ENCODE peak calls at places on chromosomes 13 and 19, in five cellular contexts. Y, J, E, B and R are unnamed samples.

GRCh38 chr19:55257461-55258411 is 1.1 kb downstream of the PPP6R1 start:
- DNase-seq in B (peak), E (no peak), J (no peak), Y (no peak), R (peak)

GRCh38 chr19:43525836-43526771 is 897 bp downstream of the ETHE1 start:
- DNase-seq in Y (no peak), E (no peak), J (peak), B (peak), R (peak)

GRCh38 chr13:21208755-21209154 is 32.3 kb downstream of the MRPL57 start:
- DNase-seq in Y (peak), J (no peak), B (no peak), E (no peak), R (no peak)

GRCh38 chr13:49759503-49759902 is 33.0 kb downstream of the KPNA3 start:
- DNase-seq in E (no peak), J (no peak), Y (no peak), B (no peak), R (no peak)

GRCh38 chr13:27338816-27339215 is 68.2 kb downstream of the RASL11A start:
- DNase-seq in E (no peak), B (no peak), Y (no peak), J (peak), R (no peak)

GRCh38 chr13:40477623-40478608 is 188.5 kb downstream of the FOXO1 start:
- DNase-seq in J (no peak), E (no peak), Y (peak), B (no peak), R (no peak)

GRCh38 chr19:2627855-2628254 is 74.6 kb downstream of the GNG7 start:
- DNase-seq in B (no peak), J (no peak), E (no peak), Y (peak), R (no peak)

GRCh38 chr19:35171730-35172129 is 17.2 kb downstream of the FXYD5 start:
- DNase-seq in J (no peak), Y (no peak), E (no peak), B (no peak), R (no peak)

GRCh38 chr13:73000027-73000674 is 58.7 kb upstream of the KLF5 start:
- DNase-seq in Y (no peak), B (no peak), J (no peak), E (no peak), R (no peak)

GRCh38 chr19:40799558-40800338 is 757 bp downstream of the EGLN2 start:
- DNase-seq in B (peak), J (no peak), Y (no peak), E (peak), R (peak)

GRCh38 chr19:10431943-10432735 is 11.8 kb downstream of the PDE4A start:
- DNase-seq in Y (no peak), J (peak), E (no peak), B (peak), R (peak)

GRCh38 chr19:2820112-2820702 is 539 bp downstream of the ZNF554 start:
- DNase-seq in E (peak), J (peak), Y (no peak), B (no peak), R (no peak)

GRCh38 chr13:22800726-22801401 is 379.9 kb upstream of the SGCG start:
- DNase-seq in B (no peak), J (no peak), E (no peak), Y (peak), R (no peak)

GRCh38 chr19:35169226-35169995 is 14.9 kb downstream of the FXYD5 start:
- DNase-seq in B (no peak), J (peak), E (no peak), Y (no peak), R (no peak)

GRCh38 chr19:29259153-29259552 is 46.2 kb upstream of the UQCRFS1 start:
- DNase-seq in E (no peak), J (peak), Y (no peak), B (no peak), R (no peak)

GRCh38 chr19:48170817-48171347 is 402 bp downstream of the ZSWIM9 start:
- DNase-seq in B (peak), Y (no peak), E (no peak), J (peak), R (no peak)

GRCh38 chr13:44257806-44258205 is 115.8 kb upstream of the SERP2 start:
- DNase-seq in J (no peak), E (no peak), Y (no peak), B (no peak), R (no peak)

GRCh38 chr13:77139311-77139710 is 112.4 kb upstream of the FBXL3 start:
- DNase-seq in Y (peak), E (no peak), B (no peak), J (no peak), R (no peak)
- TF ChIP-seq CTCF in Y (no peak), E (no peak), B (no peak), J (no peak), R (no peak)

GRCh38 chr19:50723735-50724521 is 764 bp downstream of the CLEC11A start:
- DNase-seq in J (no peak), B (no peak), Y (no peak), E (no peak), R (no peak)

GRCh38 chr19:50725218-50725931 is 2.2 kb downstream of the CLEC11A start:
- DNase-seq in E (no peak), Y (no peak), J (no peak), B (no peak), R (no peak)

GRCh38 chr19:50725932-50726230 is 2.7 kb downstream of the CLEC11A start:
- DNase-seq in J (no peak), Y (no peak), B (peak), E (no peak), R (no peak)

GRCh38 chr19:50723069-50723468 is at the start of gene CLEC11A:
- DNase-seq in E (no peak), B (peak), Y (peak), J (no peak), R (peak)

GRCh38 chr19:50724522-50725217 is 1.5 kb downstream of the CLEC11A start:
- DNase-seq in E (peak), Y (peak), J (peak), B (peak), R (peak)
- TF ChIP-seq CTCF in E (peak), Y (peak), J (peak), B (peak), R (peak)

DNA sequence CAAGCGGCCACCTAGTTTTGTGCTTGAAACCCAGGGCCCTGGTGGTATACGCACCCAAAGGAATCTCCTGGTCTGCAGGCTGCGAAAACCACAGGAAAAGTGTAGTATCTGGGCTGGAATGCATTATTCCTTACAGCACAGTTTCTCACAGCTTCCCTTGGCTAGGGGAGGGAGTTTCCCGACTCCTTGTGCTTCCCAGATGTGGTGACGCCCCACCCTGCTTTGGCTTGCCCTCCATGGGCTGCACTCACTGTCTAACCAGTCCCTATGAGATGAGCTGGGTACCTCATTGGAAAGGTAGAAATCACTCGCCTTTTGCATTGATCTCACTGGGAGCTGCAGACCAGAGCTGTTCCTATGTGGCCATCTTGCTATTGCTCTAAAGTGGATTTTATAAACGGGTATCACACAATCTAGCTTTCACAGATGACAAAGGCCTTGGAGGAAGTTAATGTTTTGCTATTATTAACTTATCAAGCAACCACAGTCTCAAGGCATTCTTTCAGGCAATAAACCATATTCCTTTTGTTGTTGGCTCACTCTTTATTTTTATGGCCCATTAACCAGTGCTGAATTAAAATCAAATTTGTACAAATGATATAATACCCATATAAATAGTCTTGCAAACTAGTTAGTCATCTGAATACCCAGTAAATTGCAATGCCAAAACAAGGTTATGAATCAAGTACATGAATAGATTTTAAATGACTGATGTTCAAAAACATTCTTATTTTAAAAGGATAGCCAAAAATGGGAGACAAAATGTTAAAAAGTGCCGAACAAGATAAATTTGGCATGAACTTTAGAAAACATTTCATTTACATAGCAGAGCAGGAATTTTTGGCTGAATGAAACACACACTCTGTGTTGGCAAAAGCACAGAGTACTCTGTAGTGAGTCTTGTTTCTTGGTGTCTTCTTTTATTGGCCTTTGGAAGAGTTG is 475.4 kb upstream of the ARGLU1 start:
- DNase-seq in J (no peak), B (no peak), E (no peak), Y (no peak), R (no peak)
- TF ChIP-seq CTCF in J (no peak), B (no peak), E (no peak), Y (no peak), R (no peak)

GRCh38 chr19:11452814-11453335 is 17.4 kb downstream of the PRKCSH start:
- DNase-seq in J (no peak), B (no peak), E (no peak), Y (no peak), R (no peak)

GRCh38 chr19:11451327-11451941 is 16.0 kb downstream of the PRKCSH start:
- DNase-seq in E (no peak), Y (no peak), J (peak), B (no peak), R (no peak)

GRCh38 chr19:11450570-11451326 is 15.3 kb downstream of the PRKCSH start:
- DNase-seq in Y (no peak), B (no peak), E (no peak), J (peak), R (no peak)

GRCh38 chr19:11453468-11454341 is 18.3 kb downstream of the PRKCSH start:
- DNase-seq in J (no peak), E (no peak), B (no peak), Y (no peak), R (no peak)

DNA sequence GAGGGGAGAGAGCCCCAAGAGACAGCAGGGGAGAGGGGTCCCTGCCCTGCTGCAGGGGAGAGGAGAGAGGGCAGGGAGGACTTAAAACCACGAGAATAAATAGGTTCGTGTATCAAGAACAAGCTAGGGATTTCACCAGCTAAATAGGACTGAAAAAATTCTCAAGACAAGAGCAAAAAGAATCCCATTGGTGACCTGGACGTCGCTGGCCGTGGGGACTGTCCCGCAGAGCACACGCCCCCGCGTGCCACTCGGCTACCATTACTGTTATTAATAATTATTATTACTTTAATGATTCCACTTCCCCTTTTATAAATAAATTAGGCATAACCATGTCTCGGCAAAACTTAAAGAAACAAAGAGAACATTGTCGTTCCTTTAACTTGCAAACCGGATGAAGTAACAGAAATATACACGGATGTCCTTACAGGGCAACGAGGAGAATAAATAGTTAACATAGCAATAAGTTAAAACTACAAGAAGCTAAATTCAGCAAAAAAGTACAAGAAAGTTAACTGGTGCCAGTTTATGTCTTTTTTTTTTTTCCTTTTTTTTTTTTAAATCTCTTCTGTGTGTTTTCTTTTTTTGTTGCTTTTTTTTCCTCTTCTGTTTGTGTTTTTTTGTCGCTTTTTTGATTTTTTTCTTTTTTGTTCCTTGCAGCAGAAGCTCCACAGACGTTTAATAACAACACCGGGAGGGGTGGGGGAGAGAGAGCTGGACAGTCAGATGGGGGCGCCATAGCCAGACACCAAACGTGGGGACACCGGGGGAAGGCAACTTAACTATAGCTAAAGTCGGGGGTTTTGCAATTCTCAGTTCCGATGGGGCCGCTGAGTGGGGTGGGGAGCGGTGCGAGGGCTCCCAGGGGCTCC is 16.7 kb downstream of the PRKCSH start:
- DNase-seq in E (no peak), B (no peak), Y (no peak), J (peak), R (no peak)
- TF ChIP-seq CTCF in E (no peak), B (no peak), Y (peak), J (peak), R (no peak)

GRCh38 chr13:112826565-112826964 is 136.7 kb downstream of the ATP11A start:
- DNase-seq in J (no peak), B (no peak), Y (no peak), E (no peak), R (no peak)

GRCh38 chr13:112822851-112823250 is 133.0 kb downstream of the ATP11A start:
- DNase-seq in J (no peak), E (no peak), Y (no peak), B (no peak), R (no peak)

GRCh38 chr13:112825071-112825470 is 135.2 kb downstream of the ATP11A start:
- DNase-seq in B (no peak), Y (no peak), E (no peak), J (no peak), R (no peak)

GRCh38 chr13:112825875-112826274 is 136.0 kb downstream of the ATP11A start:
- DNase-seq in J (no peak), B (no peak), Y (no peak), E (no peak), R (no peak)

GRCh38 chr13:112824429-112824828 is 134.6 kb downstream of the ATP11A start:
- DNase-seq in B (no peak), Y (no peak), E (no peak), J (no peak), R (no peak)
- TF ChIP-seq CTCF in B (no peak), Y (no peak), E (no peak), J (no peak), R (no peak)

DNA sequence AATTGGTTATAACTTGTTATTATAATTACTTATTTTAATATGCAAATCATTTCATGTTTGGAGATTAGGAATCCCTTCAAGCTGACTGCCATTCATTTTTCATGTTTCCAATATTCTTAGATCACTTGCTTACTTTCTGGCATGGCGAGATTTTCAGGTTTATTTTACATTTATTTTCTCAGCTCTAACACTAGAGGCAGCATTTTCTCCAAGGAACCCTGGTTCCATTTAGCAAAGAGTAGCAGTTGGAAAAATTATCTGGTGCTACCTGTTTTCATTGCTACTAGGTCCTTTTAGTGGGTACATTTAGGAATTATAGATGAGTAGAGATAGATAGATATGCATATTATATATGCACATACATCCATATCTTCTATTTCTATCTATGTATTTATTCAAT is 90.9 kb upstream of the TRPC4 start:
- DNase-seq in B (no peak), J (no peak), Y (no peak), E (no peak), R (no peak)
- TF ChIP-seq CTCF in B (no peak), J (peak), Y (peak), E (peak), R (peak)

GRCh38 chr13:97342936-97343335 is 91.0 kb upstream of the RAP2A start:
- DNase-seq in Y (no peak), J (no peak), E (no peak), B (no peak), R (no peak)
- TF ChIP-seq CTCF in Y (no peak), J (no peak), E (no peak), B (no peak), R (no peak)

GRCh38 chr13:29706923-29707322 is 111.4 kb upstream of the SLC7A1 start:
- DNase-seq in E (no peak), Y (no peak), J (no peak), B (no peak), R (no peak)

GRCh38 chr13:29704648-29705047 is 109.2 kb upstream of the SLC7A1 start:
- DNase-seq in J (no peak), Y (no peak), B (no peak), E (no peak), R (no peak)

GRCh38 chr13:29702912-29703351 is 107.4 kb upstream of the SLC7A1 start:
- DNase-seq in J (peak), B (no peak), Y (peak), E (peak), R (peak)

GRCh38 chr13:29703421-29703820 is 107.9 kb upstream of the SLC7A1 start:
- DNase-seq in E (no peak), Y (no peak), J (no peak), B (no peak), R (no peak)

DNA sequence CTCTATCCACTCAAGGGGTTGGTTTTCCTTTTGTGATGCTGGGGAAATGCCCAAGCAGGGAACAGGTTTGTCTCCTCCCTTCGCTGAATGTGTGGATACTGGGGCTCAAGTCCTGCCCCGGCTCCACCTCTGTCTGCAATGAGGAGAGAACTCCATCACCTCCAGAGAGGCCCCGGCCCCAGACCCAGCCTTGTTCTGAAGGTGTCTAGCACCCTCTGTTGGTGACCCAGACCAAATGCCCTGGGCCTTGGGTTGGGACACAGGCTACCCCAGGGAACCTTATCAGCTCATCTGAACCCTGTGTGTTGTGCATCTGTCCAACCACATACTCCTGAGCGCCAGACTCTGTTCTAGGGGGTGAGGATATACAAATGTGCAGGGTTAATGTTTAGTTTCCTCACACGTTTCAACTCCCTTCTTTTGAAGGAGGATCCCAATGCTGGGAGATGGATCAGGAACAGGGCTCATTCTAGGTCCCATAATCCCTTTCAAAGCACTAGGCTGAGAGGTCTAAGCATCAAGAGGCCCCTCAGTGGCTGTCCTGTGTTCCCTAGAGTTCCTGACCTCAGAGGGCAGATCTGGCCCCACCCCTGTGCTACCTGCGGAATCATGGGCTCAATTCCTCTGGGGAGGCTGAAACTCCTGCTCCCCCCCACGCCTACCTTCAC is 112.5 kb upstream of the SLC7A1 start:
- DNase-seq in Y (peak), E (no peak), B (peak), J (peak), R (no peak)
- TF ChIP-seq CTCF in Y (peak), E (peak), B (no peak), J (peak), R (peak)

GRCh38 chr19:12733907-12734214 is 623 bp downstream of the TRIR start:
- DNase-seq in J (no peak), Y (no peak), B (no peak), E (no peak), R (no peak)

GRCh38 chr19:12733369-12733896 is 1.1 kb downstream of the TRIR start:
- DNase-seq in B (no peak), J (no peak), Y (peak), E (no peak), R (no peak)

GRCh38 chr19:12731337-12731736 is 3.1 kb downstream of the TRIR start:
- DNase-seq in Y (no peak), B (no peak), J (no peak), E (no peak), R (no peak)

GRCh38 chr19:12737666-12738351 is 512 bp downstream of the GET3 start:
- DNase-seq in B (no peak), Y (no peak), E (no peak), J (no peak), R (no peak)

DNA sequence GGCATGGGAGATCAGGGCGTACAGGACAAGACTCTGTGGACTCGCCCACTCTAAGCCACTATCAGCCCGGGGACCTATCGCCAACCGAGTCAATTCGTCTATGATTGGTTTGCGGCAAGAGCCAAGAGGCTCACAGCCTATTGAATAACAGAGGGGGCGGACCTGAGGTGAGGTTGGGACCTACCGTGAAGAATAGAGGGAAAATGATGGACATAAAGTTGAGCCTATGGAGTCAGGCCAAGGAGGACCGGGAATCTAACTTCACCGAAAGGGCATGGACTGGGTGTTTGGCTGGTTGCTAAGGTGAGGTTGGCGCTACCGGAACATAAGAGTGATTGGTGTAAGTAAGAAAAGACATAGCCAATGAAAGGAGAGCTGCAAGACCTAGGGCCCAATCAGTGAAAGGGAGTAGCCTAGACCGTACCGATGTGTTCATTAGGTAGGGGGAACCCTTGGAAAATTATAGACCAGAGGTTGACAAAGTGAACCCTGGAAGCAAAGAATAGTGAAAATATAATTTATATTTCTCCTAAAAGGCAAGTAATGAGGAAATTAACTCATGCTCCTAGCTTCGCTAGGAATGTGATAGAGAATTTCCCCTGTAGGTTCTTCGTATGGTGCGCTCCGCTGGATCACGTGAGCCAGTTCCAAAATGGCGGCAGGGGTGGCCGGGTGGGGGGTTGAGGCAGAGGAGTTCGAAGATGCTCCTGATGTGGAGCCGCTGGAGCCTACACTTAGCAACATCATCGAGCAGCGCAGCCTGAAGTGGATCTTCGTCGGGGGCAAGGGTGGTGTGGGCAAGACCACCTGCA is at the start of gene GET3:
- DNase-seq in Y (peak), B (peak), J (peak), E (peak), R (peak)
- TF ChIP-seq CTCF in Y (no peak), B (peak), J (no peak), E (no peak), R (no peak)